ENCODE peak calls at places on chromosome 20, in four cellular contexts. V is heart left ventricle, L is DND-41, K is cardiac muscle cell. E is an unnamed sample. For H3K4me1, the result is how much of the 10 kb centered on the place peaks cover.

GRCh38 chr20:6959900-6960312 is 192.4 kb downstream of the BMP2 start:
- DNase-seq in L (no peak), V (no peak), K (peak), E (no peak)

GRCh38 chr20:37542281-37542680 is 14.6 kb upstream of the BLCAP start:
- DNase-seq in V (no peak), K (no peak), L (no peak), E (no peak)

GRCh38 chr20:57250607-57251343 is 15.7 kb downstream of the BMP7 start:
- DNase-seq in V (no peak), K (no peak), L (peak), E (no peak)

GRCh38 chr20:44153636-44154043 is 33.3 kb downstream of the JPH2 start:
- DNase-seq in L (no peak), V (peak), K (peak), E (no peak)

GRCh38 chr20:14717124-14718004 is 380.0 kb upstream of the FLRT3 start:
- DNase-seq in V (no peak), K (no peak), L (no peak), E (no peak)

GRCh38 chr20:63272105-63273078 is at the start of gene ARFGAP1:
- DNase-seq in L (peak), K (peak), V (peak), E (peak)

GRCh38 chr20:50737352-50737751 is 6.0 kb downstream of the PARD6B start:
- DNase-seq in K (no peak), L (no peak), V (no peak), E (no peak)

GRCh38 chr20:12207875-12208274 is 290.2 kb downstream of the BTBD3 start:
- DNase-seq in L (peak), V (no peak), K (peak), E (no peak)

GRCh38 chr20:51335329-51335841 is 207.1 kb downstream of the NFATC2 start:
- DNase-seq in L (no peak), K (peak), V (no peak), E (no peak)

GRCh38 chr20:7585126-7585679 is 355.1 kb downstream of the HAO1 start:
- DNase-seq in K (peak), L (no peak), V (no peak), E (no peak)

GRCh38 chr20:11949711-11950110 is 32.0 kb downstream of the BTBD3 start:
- DNase-seq in K (no peak), V (no peak), L (no peak), E (no peak)

GRCh38 chr20:61056627-61057312 is 195.3 kb upstream of the CDH4 start:
- DNase-seq in L (no peak), V (no peak), K (no peak), E (no peak)

GRCh38 chr20:35171438-35171752 is 477 bp upstream of the PROCR start:
- DNase-seq in L (no peak), K (no peak), V (no peak), E (no peak)

GRCh38 chr20:35174458-35175216 is 2.8 kb downstream of the PROCR start:
- DNase-seq in V (peak), L (peak), K (no peak), E (no peak)

GRCh38 chr20:35173576-35174192 is 1.8 kb downstream of the PROCR start:
- DNase-seq in L (no peak), K (no peak), V (no peak), E (no peak)

GRCh38 chr20:35171753-35172433 is at the start of gene PROCR:
- DNase-seq in K (peak), V (peak), L (peak), E (peak)

DNA sequence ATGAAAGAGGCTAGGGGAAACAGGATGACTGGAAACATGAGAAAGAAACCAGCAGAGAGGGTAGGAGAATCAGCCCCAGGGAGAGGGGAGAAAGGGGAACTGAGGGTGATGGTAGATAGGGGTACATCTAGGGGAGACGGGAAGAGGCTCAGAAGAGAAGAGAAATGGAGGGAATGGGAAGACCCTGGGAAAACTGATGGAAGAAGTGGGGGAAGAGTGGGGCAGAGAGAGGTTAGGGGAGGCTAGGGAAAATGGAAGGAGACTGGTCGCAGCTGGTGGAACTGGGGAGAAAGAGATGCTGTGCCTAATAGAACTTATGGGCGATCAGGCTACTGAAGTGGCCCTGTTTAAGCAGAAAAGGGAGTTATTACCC is 548 bp downstream of the PROCR start:
- DNase-seq in L (no peak), V (no peak), K (no peak), E (no peak)
- H3K4me3 ChIP-seq in L (no peak), V (peak), K (no peak), E (peak)

DNA sequence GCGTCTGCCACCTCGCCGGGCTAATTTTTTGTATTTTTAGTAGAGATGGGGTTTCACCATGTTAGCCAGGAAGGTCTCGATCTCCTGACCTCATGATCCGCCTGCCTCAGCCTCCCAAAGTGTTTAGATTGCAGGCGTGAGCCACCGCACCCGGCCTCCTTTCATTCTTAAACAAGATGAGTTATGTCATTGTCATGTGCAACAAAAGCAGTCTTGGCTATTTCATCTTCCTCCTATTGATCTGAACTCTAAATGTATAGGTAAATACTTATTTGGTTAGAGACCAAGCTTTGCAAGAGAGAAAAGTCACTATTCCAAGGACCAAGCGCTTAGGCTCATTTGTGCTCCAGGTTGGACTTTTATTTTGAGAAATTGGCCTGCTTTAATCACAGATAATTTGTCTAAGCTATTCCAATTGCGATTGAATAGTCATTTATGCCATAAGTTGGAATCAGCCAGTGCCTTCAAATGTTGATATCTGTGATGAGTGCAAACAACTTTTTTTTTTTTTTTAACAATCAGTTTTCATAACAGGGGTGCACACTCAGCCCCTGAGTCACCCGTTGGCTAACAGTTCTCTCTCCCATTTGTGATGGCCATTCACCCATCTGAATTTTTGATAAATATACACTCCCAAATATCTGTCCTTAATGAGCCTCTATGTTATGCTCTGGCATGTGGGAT is 167.3 kb downstream of the BCAS1 start:
- DNase-seq in L (no peak), K (no peak), V (no peak), E (no peak)
- H3K4me1 ChIP-seq in L (under half), K (under half), V (under half), E (under half)

GRCh38 chr20:49245921-49246740 is 26.9 kb downstream of the DDX27 start:
- DNase-seq in K (peak), L (peak), V (peak), E (no peak)

GRCh38 chr20:49247792-49248191 is 28.6 kb downstream of the DDX27 start:
- DNase-seq in V (no peak), K (peak), L (no peak), E (no peak)

GRCh38 chr20:49247169-49247734 is 28.0 kb downstream of the DDX27 start:
- DNase-seq in L (no peak), V (no peak), K (no peak), E (no peak)

GRCh38 chr20:49248879-49249665 is 28.8 kb downstream of the ZNFX1 start:
- DNase-seq in V (no peak), L (no peak), K (no peak), E (no peak)

GRCh38 chr20:49248301-49248700 is 29.1 kb downstream of the DDX27 start:
- DNase-seq in L (no peak), V (no peak), K (no peak), E (no peak)
- H3K27ac ChIP-seq in L (no peak), V (no peak), K (no peak), E (no peak)

GRCh38 chr20:58459058-58459743 is 56.0 kb downstream of the APCDD1L start:
- DNase-seq in L (no peak), V (no peak), K (no peak), E (no peak)

GRCh38 chr20:58461104-58461503 is 54.1 kb downstream of the APCDD1L start:
- DNase-seq in L (no peak), V (no peak), K (no peak), E (no peak)

GRCh38 chr20:58457083-58457680 is 58.0 kb downstream of the APCDD1L start:
- DNase-seq in K (peak), L (no peak), V (no peak), E (no peak)

GRCh38 chr20:58461899-58462298 is 53.3 kb downstream of the APCDD1L start:
- DNase-seq in K (no peak), V (no peak), L (no peak), E (no peak)

GRCh38 chr20:58458342-58459057 is 56.7 kb downstream of the APCDD1L start:
- DNase-seq in V (no peak), K (peak), L (no peak), E (no peak)
- H3K4me3 ChIP-seq in V (no peak), K (no peak), L (no peak), E (no peak)

GRCh38 chr20:3900187-3900604 is 11.0 kb downstream of the PANK2 start:
- DNase-seq in L (no peak), K (no peak), V (no peak), E (no peak)
- H3K4me1 ChIP-seq in L (under half), K (under half), V (half or more), E (under half)

GRCh38 chr20:10671221-10671849 is 2.5 kb downstream of the JAG1 start:
- DNase-seq in L (no peak), V (no peak), K (peak), E (peak)

GRCh38 chr20:10668677-10669368 is 5.0 kb downstream of the JAG1 start:
- DNase-seq in V (no peak), K (no peak), L (no peak), E (no peak)

GRCh38 chr20:10670521-10671220 is 3.1 kb downstream of the JAG1 start:
- DNase-seq in K (no peak), V (no peak), L (no peak), E (no peak)

GRCh38 chr20:10671850-10672578 is 1.8 kb downstream of the JAG1 start:
- DNase-seq in K (peak), L (no peak), V (peak), E (peak)

GRCh38 chr20:10669843-10670446 is 3.9 kb downstream of the JAG1 start:
- DNase-seq in V (no peak), L (no peak), K (no peak), E (no peak)
- H3K27ac ChIP-seq in V (no peak), L (no peak), K (peak), E (peak)

GRCh38 chr20:40689100-40689942 is at the start of gene MAFB:
- DNase-seq in K (peak), L (peak), V (peak), E (peak)
- H3K4me3 ChIP-seq in K (peak), L (peak), V (peak), E (peak)

GRCh38 chr20:47506335-47506734 is 4.6 kb downstream of the NCOA3 start:
- DNase-seq in L (no peak), K (no peak), V (no peak), E (no peak)
- H3K4me1 ChIP-seq in L (under half), K (under half), V (under half), E (under half)

DNA sequence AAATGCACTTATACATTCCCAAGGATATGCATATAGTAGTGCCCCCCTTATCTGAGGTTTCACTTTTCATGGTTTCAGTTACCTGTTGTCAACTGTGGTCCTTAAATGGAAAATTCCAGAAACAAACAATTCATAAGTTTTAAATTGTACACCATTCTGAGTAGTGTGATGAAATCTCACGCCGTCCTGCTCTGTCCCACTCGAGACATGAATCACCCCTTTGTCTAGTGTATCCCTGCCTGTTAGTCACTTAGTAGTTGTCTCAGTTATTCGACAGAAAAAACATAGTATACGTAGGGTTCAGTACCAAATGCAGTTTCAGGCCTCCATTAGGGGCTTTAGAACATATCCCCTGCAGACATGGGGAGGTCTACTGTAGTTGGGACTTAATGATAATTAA is 57.0 kb downstream of the MAP1LC3A start:
- DNase-seq in L (no peak), V (no peak), K (peak), E (no peak)
- H3K27ac ChIP-seq in L (no peak), V (no peak), K (no peak), E (no peak)

GRCh38 chr20:46307999-46308257 is 370 bp downstream of the CDH22 start:
- DNase-seq in L (no peak), K (no peak), V (no peak), E (no peak)
- H3K4me3 ChIP-seq in L (no peak), K (peak), V (peak), E (peak)

E was measured in ascending aorta.